ENCODE peak calls at places on chromosomes 12 and 14, in ten cellular contexts. E is stomach, D is neural crest cell, T is epithelial cell of esophagus, W is hepatocyte, G is endodermal cell, B is brain microvascular endothelial cell, F is testis, X is LNCaP clone FGC, I is pancreas. Z is an unnamed sample.

GRCh38 chr14:78070344-78070743 is 99.8 kb upstream of the NRXN3 start:
- DNase-seq in E (no peak), D (no peak), T (no peak), W (no peak), G (peak), B (no peak), F (no peak), X (no peak), I (no peak), Z (no peak)

GRCh38 chr12:12087693-12088034 is 16.9 kb downstream of the BCL2L14 start:
- DNase-seq in E (no peak), D (no peak), T (no peak), W (no peak), G (peak), B (no peak), F (no peak), X (no peak), I (no peak), Z (no peak)

GRCh38 chr12:57868870-57869609 is 22.5 kb upstream of the CTDSP2 start:
- DNase-seq in E (no peak), D (peak), T (no peak), W (no peak), G (peak), B (no peak), F (no peak), X (no peak), I (no peak), Z (no peak)

GRCh38 chr12:121990692-121991603 is 30.7 kb upstream of the BCL7A start:
- DNase-seq in E (no peak), D (no peak), T (peak), W (no peak), G (no peak), B (no peak), F (no peak), X (peak), I (no peak), Z (no peak)

GRCh38 chr14:100748944-100749343 is 22.3 kb downstream of the DLK1 start:
- DNase-seq in E (no peak), D (no peak), T (no peak), W (no peak), G (peak), B (no peak), F (no peak), X (no peak), I (no peak), Z (no peak)

GRCh38 chr14:57833304-57833703 is 32.6 kb downstream of the SLC35F4 start:
- DNase-seq in E (no peak), D (no peak), T (peak), W (peak), G (peak), B (peak), F (no peak), X (peak), I (peak), Z (peak)

GRCh38 chr12:102365365-102365764 is 115.0 kb downstream of the IGF1 start:
- DNase-seq in E (no peak), D (no peak), T (no peak), W (no peak), G (no peak), B (no peak), F (no peak), X (no peak), I (no peak), Z (no peak)

GRCh38 chr12:102816816-102817434 is 100.1 kb downstream of the PAH start:
- DNase-seq in E (no peak), D (no peak), T (peak), W (peak), G (no peak), B (peak), F (peak), X (no peak), I (no peak), Z (no peak)

GRCh38 chr12:105355752-105356151 is 25.3 kb downstream of the C12orf75 start:
- DNase-seq in E (no peak), D (no peak), T (peak), W (no peak), G (no peak), B (peak), F (no peak), X (no peak), I (no peak), Z (no peak)

GRCh38 chr14:85856430-85856829 is 326.5 kb downstream of the FLRT2 start:
- DNase-seq in E (no peak), D (no peak), T (peak), W (no peak), G (no peak), B (no peak), F (no peak), X (no peak), I (no peak), Z (no peak)

GRCh38 chr14:60981626-60982455 is 796 bp downstream of the SLC38A6 start:
- DNase-seq in E (no peak), D (no peak), T (peak), W (peak), G (no peak), B (peak), F (peak), X (no peak), I (no peak), Z (no peak)

DNA sequence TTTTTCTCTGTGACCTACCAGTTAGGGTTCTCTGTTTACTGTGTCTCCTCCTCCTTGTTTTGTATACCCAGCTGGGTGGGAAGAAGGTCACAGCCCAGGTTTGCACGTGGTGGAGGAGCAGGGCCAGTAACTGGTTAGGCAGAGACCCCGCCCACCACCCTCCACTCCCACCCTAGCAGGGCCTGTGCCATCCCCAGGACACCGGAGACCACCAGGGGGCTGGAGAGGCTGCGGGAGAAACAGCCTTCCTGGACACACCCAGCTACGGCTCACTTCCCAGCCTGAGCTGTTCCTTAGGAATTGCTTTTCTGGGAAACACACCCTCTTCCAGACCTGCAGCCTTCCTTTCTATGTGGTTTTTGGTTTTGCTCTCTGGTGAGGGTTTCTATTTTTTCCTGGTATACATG is 21.1 kb downstream of the BDKRB2 start:
- DNase-seq in E (no peak), D (no peak), T (peak), W (peak), G (peak), B (no peak), F (no peak), X (no peak), I (no peak), Z (no peak)
- TF ChIP-seq CTCF in E (no peak), D (peak), T (peak), W (peak), G (peak), B (peak), F (no peak), X (no peak), I (no peak), Z (no peak)

GRCh38 chr12:45708363-45708762 is 21.1 kb upstream of the ARID2 start:
- DNase-seq in E (no peak), D (no peak), T (no peak), W (no peak), G (no peak), B (no peak), F (no peak), X (no peak), I (no peak), Z (no peak)
- TF ChIP-seq CTCF in E (no peak), D (no peak), T (no peak), W (no peak), G (no peak), B (no peak), F (no peak), X (no peak), I (no peak), Z (no peak)

GRCh38 chr14:102029956-102030355 is 56.9 kb downstream of the HSP90AA1 start:
- DNase-seq in E (no peak), D (no peak), T (no peak), W (no peak), G (no peak), B (peak), F (no peak), X (no peak), I (no peak), Z (no peak)

GRCh38 chr14:102026934-102027333 is 59.9 kb downstream of the HSP90AA1 start:
- DNase-seq in E (no peak), D (no peak), T (peak), W (no peak), G (no peak), B (no peak), F (no peak), X (no peak), I (no peak), Z (no peak)

GRCh38 chr14:102033241-102033640 is 53.6 kb downstream of the HSP90AA1 start:
- DNase-seq in E (no peak), D (no peak), T (no peak), W (no peak), G (no peak), B (no peak), F (no peak), X (no peak), I (no peak), Z (no peak)

GRCh38 chr14:102027951-102028350 is 58.9 kb downstream of the HSP90AA1 start:
- DNase-seq in E (no peak), D (no peak), T (no peak), W (no peak), G (no peak), B (no peak), F (no peak), X (no peak), I (no peak), Z (no peak)

DNA sequence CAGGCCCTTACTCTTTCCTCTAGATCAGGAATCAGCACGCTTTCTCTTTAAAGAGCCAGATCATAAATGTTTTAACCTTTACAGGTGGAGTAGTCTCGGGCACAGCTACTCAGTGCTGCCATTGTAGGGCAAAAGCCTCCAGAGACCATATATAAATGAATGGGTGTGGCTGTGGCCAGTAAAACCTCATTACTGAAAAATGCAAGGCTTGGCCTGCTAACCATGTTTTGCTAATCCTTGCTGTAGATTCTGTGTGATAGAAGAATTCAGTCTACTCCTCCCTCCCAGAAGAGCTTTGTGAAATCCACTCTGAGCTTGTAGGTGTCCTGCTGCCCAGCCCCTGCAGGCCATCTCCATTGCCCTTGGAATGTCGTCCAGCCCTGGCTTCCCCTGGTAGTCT is 58.1 kb downstream of the HSP90AA1 start:
- DNase-seq in E (no peak), D (no peak), T (peak), W (peak), G (no peak), B (peak), F (no peak), X (no peak), I (no peak), Z (no peak)
- TF ChIP-seq CTCF in E (no peak), D (no peak), T (no peak), W (no peak), G (no peak), B (no peak), F (no peak), X (no peak), I (no peak), Z (no peak)

DNA sequence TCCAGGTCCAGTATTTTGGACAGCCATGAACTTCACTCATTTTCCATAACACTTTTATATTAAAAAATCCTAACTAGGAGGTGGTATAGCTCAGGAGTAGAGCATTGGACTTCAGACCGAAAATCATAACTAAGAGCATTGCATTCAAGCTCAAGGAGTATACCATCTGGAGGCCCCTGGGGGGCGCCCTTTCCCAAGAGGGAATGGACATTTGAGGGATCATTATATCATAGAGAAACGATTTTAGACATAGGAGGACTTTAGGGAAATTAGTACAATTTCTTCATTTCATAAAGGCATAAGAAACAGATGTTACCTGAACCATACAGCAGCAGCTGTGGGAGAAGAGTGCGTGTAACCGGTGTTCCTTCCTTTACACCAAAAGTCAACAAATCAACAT is 5.2 kb upstream of the ATG14 start:
- DNase-seq in E (no peak), D (no peak), T (peak), W (peak), G (peak), B (no peak), F (peak), X (no peak), I (no peak), Z (no peak)
- TF ChIP-seq CTCF in E (no peak), D (peak), T (peak), W (peak), G (peak), B (peak), F (peak), X (peak), I (no peak), Z (no peak)

GRCh38 chr12:50084775-50085614 is at the start of gene SMARCD1:
- DNase-seq in E (peak), D (peak), T (peak), W (peak), G (peak), B (peak), F (peak), X (peak), I (peak), Z (peak)
- TF ChIP-seq CTCF in E (no peak), D (peak), T (peak), W (peak), G (peak), B (peak), F (peak), X (peak), I (no peak), Z (no peak)

GRCh38 chr14:27557445-27557844 is 959.6 kb upstream of the NOVA1 start:
- DNase-seq in E (no peak), D (no peak), T (no peak), W (no peak), G (no peak), B (no peak), F (no peak), X (no peak), I (no peak), Z (no peak)

GRCh38 chr14:27553820-27554219 is 956.0 kb upstream of the NOVA1 start:
- DNase-seq in E (no peak), D (no peak), T (peak), W (no peak), G (no peak), B (no peak), F (no peak), X (no peak), I (no peak), Z (no peak)
- TF ChIP-seq CTCF in E (no peak), D (peak), T (no peak), W (peak), G (peak), B (no peak), F (no peak), X (peak), I (no peak), Z (no peak)

DNA sequence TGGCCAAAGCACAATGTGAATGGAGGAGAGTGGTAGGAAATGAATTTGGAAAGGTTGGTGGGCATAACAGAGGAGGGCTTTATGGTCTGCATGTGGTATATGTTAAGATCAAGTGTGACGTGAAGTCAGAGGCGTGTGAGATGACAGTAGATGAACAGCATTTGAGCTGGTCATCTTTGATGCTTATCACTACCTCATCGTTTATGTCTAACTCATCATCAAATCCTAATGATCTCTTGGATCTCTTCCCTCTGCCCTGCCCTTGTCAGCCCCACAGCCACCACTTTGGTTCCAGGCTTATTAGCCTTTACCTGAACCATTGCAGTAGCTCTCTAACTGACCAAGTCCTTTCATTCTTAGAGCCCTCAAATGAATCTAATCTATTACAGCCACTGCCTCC is 132.5 kb downstream of the LLPH start:
- DNase-seq in E (no peak), D (no peak), T (no peak), W (no peak), G (no peak), B (no peak), F (no peak), X (no peak), I (no peak), Z (no peak)
- TF ChIP-seq CTCF in E (no peak), D (no peak), T (no peak), W (no peak), G (no peak), B (no peak), F (no peak), X (no peak), I (no peak), Z (no peak)

GRCh38 chr14:53295985-53296582 is 143.0 kb upstream of the DDHD1 start:
- DNase-seq in E (no peak), D (peak), T (peak), W (peak), G (no peak), B (peak), F (no peak), X (no peak), I (no peak), Z (no peak)
- TF ChIP-seq CTCF in E (no peak), D (peak), T (peak), W (peak), G (peak), B (peak), F (peak), X (peak), I (peak), Z (no peak)

Z was measured in omental fat pad.